ENCODE peak calls at places on chromosomes 4 and X, in five cellular contexts. One of them, this sample, is unnamed.

GRCh38 chr4:76597423-76597979 is 162.5 kb downstream of the SHROOM3 start:
- DNase-seq in fibroblast of mammary gland: no peak
- DNase-seq in mammary epithelial cell: no peak
- DNase-seq in epithelial cell of esophagus: peak
- DNase-seq in cardiac muscle cell: no peak
- DNase-seq in this sample: no peak

GRCh38 chr4:168822481-168822880 is 187.6 kb downstream of the CBR4 start:
- DNase-seq in cardiac muscle cell: no peak
- DNase-seq in epithelial cell of esophagus: no peak
- DNase-seq in mammary epithelial cell: no peak
- DNase-seq in fibroblast of mammary gland: no peak
- DNase-seq in this sample: no peak

GRCh38 chr4:84917087-84917821 is 49.2 kb downstream of the WDFY3 start:
- DNase-seq in epithelial cell of esophagus: no peak
- DNase-seq in cardiac muscle cell: no peak
- DNase-seq in fibroblast of mammary gland: no peak
- DNase-seq in mammary epithelial cell: no peak
- DNase-seq in this sample: no peak

GRCh38 chr4:22668301-22668700 is 24.4 kb upstream of the GBA3 start:
- DNase-seq in epithelial cell of esophagus: no peak
- DNase-seq in cardiac muscle cell: no peak
- DNase-seq in mammary epithelial cell: no peak
- DNase-seq in fibroblast of mammary gland: peak
- DNase-seq in this sample: peak

GRCh38 chr4:53005149-53005546 is 143.0 kb downstream of the RASL11B start:
- DNase-seq in epithelial cell of esophagus: no peak
- DNase-seq in fibroblast of mammary gland: no peak
- DNase-seq in cardiac muscle cell: no peak
- DNase-seq in mammary epithelial cell: no peak
- DNase-seq in this sample: no peak

GRCh38 chr4:6912412-6912811 is 2.8 kb downstream of the TBC1D14 start:
- DNase-seq in fibroblast of mammary gland: no peak
- DNase-seq in cardiac muscle cell: no peak
- DNase-seq in mammary epithelial cell: no peak
- DNase-seq in epithelial cell of esophagus: no peak
- DNase-seq in this sample: no peak

GRCh38 chrX:110462957-110463356 is 104.3 kb downstream of the RTL9 start:
- DNase-seq in cardiac muscle cell: no peak
- DNase-seq in epithelial cell of esophagus: no peak
- DNase-seq in mammary epithelial cell: no peak
- DNase-seq in fibroblast of mammary gland: peak
- DNase-seq in this sample: no peak

GRCh38 chrX:154531626-154532025 is 15.0 kb downstream of the G6PD start:
- DNase-seq in epithelial cell of esophagus: no peak
- DNase-seq in cardiac muscle cell: peak
- DNase-seq in mammary epithelial cell: no peak
- DNase-seq in fibroblast of mammary gland: peak
- DNase-seq in this sample: no peak

GRCh38 chr4:149980941-149981340 is 97.3 kb upstream of the DCLK2 start:
- DNase-seq in fibroblast of mammary gland: peak
- DNase-seq in epithelial cell of esophagus: peak
- DNase-seq in mammary epithelial cell: peak
- DNase-seq in cardiac muscle cell: peak
- DNase-seq in this sample: peak

GRCh38 chr4:39114436-39114835 is 52.4 kb downstream of the KLHL5 start:
- DNase-seq in cardiac muscle cell: no peak
- DNase-seq in epithelial cell of esophagus: no peak
- DNase-seq in mammary epithelial cell: no peak
- DNase-seq in fibroblast of mammary gland: no peak
- DNase-seq in this sample: no peak

GRCh38 chrX:102535958-102536357 is 19.4 kb upstream of the TMSB15A start:
- DNase-seq in epithelial cell of esophagus: no peak
- DNase-seq in mammary epithelial cell: no peak
- DNase-seq in fibroblast of mammary gland: no peak
- DNase-seq in cardiac muscle cell: no peak
- DNase-seq in this sample: no peak

GRCh38 chr4:2084316-2084715 is 25.2 kb downstream of the NAT8L start:
- DNase-seq in epithelial cell of esophagus: no peak
- DNase-seq in fibroblast of mammary gland: peak
- DNase-seq in cardiac muscle cell: no peak
- DNase-seq in mammary epithelial cell: no peak
- DNase-seq in this sample: no peak

GRCh38 chrX:46686003-46686645 is 72.8 kb downstream of the SLC9A7 start:
- DNase-seq in fibroblast of mammary gland: peak
- DNase-seq in epithelial cell of esophagus: peak
- DNase-seq in mammary epithelial cell: peak
- DNase-seq in cardiac muscle cell: peak
- DNase-seq in this sample: peak

GRCh38 chrX:46865281-46865680 is 28.4 kb downstream of the RP2 start:
- DNase-seq in epithelial cell of esophagus: peak
- DNase-seq in cardiac muscle cell: no peak
- DNase-seq in fibroblast of mammary gland: peak
- DNase-seq in mammary epithelial cell: no peak
- DNase-seq in this sample: peak

GRCh38 chrX:134803060-134803459 is 144.8 kb upstream of the PLAC1 start:
- DNase-seq in mammary epithelial cell: no peak
- DNase-seq in cardiac muscle cell: no peak
- DNase-seq in fibroblast of mammary gland: no peak
- DNase-seq in epithelial cell of esophagus: no peak
- DNase-seq in this sample: no peak

GRCh38 chr4:150206981-150207380 is 128.7 kb downstream of the DCLK2 start:
- DNase-seq in fibroblast of mammary gland: no peak
- DNase-seq in epithelial cell of esophagus: no peak
- DNase-seq in mammary epithelial cell: no peak
- DNase-seq in cardiac muscle cell: no peak
- DNase-seq in this sample: no peak

GRCh38 chr4:15805583-15806517 is 27.7 kb downstream of the CD38 start:
- DNase-seq in epithelial cell of esophagus: peak
- DNase-seq in cardiac muscle cell: peak
- DNase-seq in fibroblast of mammary gland: peak
- DNase-seq in mammary epithelial cell: peak
- DNase-seq in this sample: peak

GRCh38 chrX:2841511-2841910 is 12.8 kb downstream of the GYG2 start:
- DNase-seq in mammary epithelial cell: no peak
- DNase-seq in cardiac muscle cell: no peak
- DNase-seq in epithelial cell of esophagus: no peak
- DNase-seq in fibroblast of mammary gland: no peak
- DNase-seq in this sample: no peak

GRCh38 chr4:144969793-144970192 is 128.2 kb downstream of the ANAPC10 start:
- DNase-seq in cardiac muscle cell: no peak
- DNase-seq in epithelial cell of esophagus: no peak
- DNase-seq in mammary epithelial cell: no peak
- DNase-seq in fibroblast of mammary gland: no peak
- DNase-seq in this sample: no peak

GRCh38 chrX:17377795-17378194 is 2.8 kb downstream of the NHS start:
- DNase-seq in cardiac muscle cell: no peak
- DNase-seq in epithelial cell of esophagus: peak
- DNase-seq in mammary epithelial cell: peak
- DNase-seq in fibroblast of mammary gland: peak
- DNase-seq in this sample: no peak

GRCh38 chrX:134886201-134886600 is 104.6 kb upstream of the SMIM10 start:
- DNase-seq in cardiac muscle cell: no peak
- DNase-seq in fibroblast of mammary gland: peak
- DNase-seq in mammary epithelial cell: peak
- DNase-seq in epithelial cell of esophagus: peak
- DNase-seq in this sample: no peak

GRCh38 chr4:100016191-100016590 is 66.1 kb upstream of the H2AZ1 start:
- DNase-seq in cardiac muscle cell: no peak
- DNase-seq in mammary epithelial cell: no peak
- DNase-seq in fibroblast of mammary gland: no peak
- DNase-seq in epithelial cell of esophagus: no peak
- DNase-seq in this sample: no peak

GRCh38 chr4:188008377-188008776 is 12.8 kb downstream of the ZFP42 start:
- DNase-seq in mammary epithelial cell: peak
- DNase-seq in fibroblast of mammary gland: peak
- DNase-seq in epithelial cell of esophagus: peak
- DNase-seq in cardiac muscle cell: no peak
- DNase-seq in this sample: peak

GRCh38 chr4:47213539-47213938 is 182.2 kb downstream of the GABRB1 start:
- DNase-seq in epithelial cell of esophagus: no peak
- DNase-seq in cardiac muscle cell: no peak
- DNase-seq in mammary epithelial cell: no peak
- DNase-seq in fibroblast of mammary gland: no peak
- DNase-seq in this sample: no peak

GRCh38 chrX:24341795-24342194 is 18.6 kb upstream of the SUPT20HL1 start:
- DNase-seq in epithelial cell of esophagus: peak
- DNase-seq in mammary epithelial cell: peak
- DNase-seq in fibroblast of mammary gland: peak
- DNase-seq in cardiac muscle cell: no peak
- DNase-seq in this sample: peak

GRCh38 chr4:84258905-84259830 is 239.9 kb downstream of the NKX6-1 start:
- DNase-seq in epithelial cell of esophagus: peak
- DNase-seq in cardiac muscle cell: no peak
- DNase-seq in fibroblast of mammary gland: peak
- DNase-seq in mammary epithelial cell: peak
- DNase-seq in this sample: peak

GRCh38 chr4:48315728-48316630 is 25.4 kb upstream of the SLAIN2 start:
- DNase-seq in mammary epithelial cell: peak
- DNase-seq in cardiac muscle cell: peak
- DNase-seq in epithelial cell of esophagus: peak
- DNase-seq in fibroblast of mammary gland: peak
- DNase-seq in this sample: peak

GRCh38 chrX:12814434-12814833 is 23.2 kb downstream of the PRPS2 start:
- DNase-seq in cardiac muscle cell: peak
- DNase-seq in epithelial cell of esophagus: peak
- DNase-seq in mammary epithelial cell: peak
- DNase-seq in fibroblast of mammary gland: peak
- DNase-seq in this sample: peak

GRCh38 chr4:86948276-86948675 is 13.5 kb downstream of the AFF1 start:
- DNase-seq in epithelial cell of esophagus: peak
- DNase-seq in fibroblast of mammary gland: no peak
- DNase-seq in cardiac muscle cell: no peak
- DNase-seq in mammary epithelial cell: no peak
- DNase-seq in this sample: no peak

GRCh38 chr4:8241895-8242696 is 27.5 kb upstream of the HTRA3 start:
- DNase-seq in fibroblast of mammary gland: peak
- DNase-seq in mammary epithelial cell: peak
- DNase-seq in epithelial cell of esophagus: peak
- DNase-seq in cardiac muscle cell: peak
- DNase-seq in this sample: peak

GRCh38 chr4:58191086-58191485 is 1080.9 kb upstream of the IGFBP7 start:
- DNase-seq in cardiac muscle cell: no peak
- DNase-seq in fibroblast of mammary gland: no peak
- DNase-seq in mammary epithelial cell: no peak
- DNase-seq in epithelial cell of esophagus: no peak
- DNase-seq in this sample: no peak

GRCh38 chr4:17168571-17168970 is 270.1 kb upstream of the LDB2 start:
- DNase-seq in mammary epithelial cell: no peak
- DNase-seq in fibroblast of mammary gland: peak
- DNase-seq in cardiac muscle cell: no peak
- DNase-seq in epithelial cell of esophagus: no peak
- DNase-seq in this sample: peak

GRCh38 chr4:149630079-149630478 is 185.6 kb downstream of the IQCM start:
- DNase-seq in mammary epithelial cell: no peak
- DNase-seq in cardiac muscle cell: no peak
- DNase-seq in fibroblast of mammary gland: no peak
- DNase-seq in epithelial cell of esophagus: peak
- DNase-seq in this sample: peak

GRCh38 chr4:34720563-34720962 is 1523.8 kb downstream of the ARAP2 start:
- DNase-seq in epithelial cell of esophagus: peak
- DNase-seq in mammary epithelial cell: peak
- DNase-seq in cardiac muscle cell: peak
- DNase-seq in fibroblast of mammary gland: peak
- DNase-seq in this sample: peak

GRCh38 chr4:141388483-141388882 is 167.8 kb downstream of the ZNF330 start:
- DNase-seq in mammary epithelial cell: peak
- DNase-seq in fibroblast of mammary gland: peak
- DNase-seq in cardiac muscle cell: no peak
- DNase-seq in epithelial cell of esophagus: peak
- DNase-seq in this sample: peak
- H3K4me3 ChIP-seq in mammary epithelial cell: no peak
- H3K4me3 ChIP-seq in fibroblast of mammary gland: no peak
- H3K4me3 ChIP-seq in cardiac muscle cell: no peak
- H3K4me3 ChIP-seq in epithelial cell of esophagus: no peak
- H3K4me3 ChIP-seq in this sample: no peak

DNA sequence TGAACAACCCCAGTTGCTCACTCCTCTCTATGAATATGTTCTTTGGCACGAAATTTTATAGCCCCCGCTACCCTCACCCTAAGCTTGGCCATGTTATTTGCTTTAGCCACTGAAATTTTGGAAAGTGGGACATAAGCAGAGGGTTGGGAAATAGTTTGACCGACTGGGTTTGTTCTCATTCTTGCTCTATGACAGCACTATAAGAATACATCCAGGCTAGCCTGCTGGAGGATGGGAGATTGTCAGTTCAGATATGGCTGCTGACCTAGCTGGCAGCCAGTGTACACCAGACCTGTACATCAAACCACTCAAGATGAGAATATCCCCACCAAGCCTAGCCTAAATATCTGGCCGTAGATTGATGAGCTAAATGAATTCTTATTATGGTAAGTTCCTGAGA is 298.1 kb downstream of the PDGFC start:
- DNase-seq in fibroblast of mammary gland: peak
- DNase-seq in cardiac muscle cell: no peak
- DNase-seq in epithelial cell of esophagus: no peak
- DNase-seq in mammary epithelial cell: no peak
- DNase-seq in this sample: peak
- H3K4me3 ChIP-seq in fibroblast of mammary gland: no peak
- H3K4me3 ChIP-seq in cardiac muscle cell: no peak
- H3K4me3 ChIP-seq in epithelial cell of esophagus: no peak
- H3K4me3 ChIP-seq in mammary epithelial cell: no peak
- H3K4me3 ChIP-seq in this sample: no peak

GRCh38 chr4:184987493-184988031 is 30.7 kb upstream of the HELT start:
- DNase-seq in epithelial cell of esophagus: no peak
- DNase-seq in mammary epithelial cell: no peak
- DNase-seq in fibroblast of mammary gland: no peak
- DNase-seq in cardiac muscle cell: no peak
- DNase-seq in this sample: no peak
- H3K4me3 ChIP-seq in epithelial cell of esophagus: no peak
- H3K4me3 ChIP-seq in mammary epithelial cell: no peak
- H3K4me3 ChIP-seq in fibroblast of mammary gland: no peak
- H3K4me3 ChIP-seq in cardiac muscle cell: no peak
- H3K4me3 ChIP-seq in this sample: no peak

DNA sequence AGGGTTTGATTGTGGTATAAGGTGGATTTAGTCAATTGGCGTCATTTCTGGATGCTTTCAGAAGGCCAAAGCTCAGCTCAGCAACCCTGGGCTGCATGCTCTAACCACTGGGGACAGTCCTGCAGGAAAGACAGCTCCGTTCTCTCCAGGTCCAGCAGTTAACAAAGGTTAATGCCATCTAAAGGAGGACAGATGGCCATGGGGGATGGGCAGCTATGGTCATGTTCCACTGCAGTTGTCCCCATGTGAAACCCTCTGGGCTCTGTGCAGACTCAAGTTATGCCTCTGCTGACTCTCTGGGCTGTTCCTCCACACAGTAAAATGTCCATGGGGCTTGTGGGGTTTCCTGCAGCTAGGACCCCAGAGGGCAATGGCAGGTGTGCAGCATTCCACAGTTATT is 562.1 kb upstream of the ADGRL3 start:
- DNase-seq in cardiac muscle cell: no peak
- DNase-seq in epithelial cell of esophagus: no peak
- DNase-seq in fibroblast of mammary gland: no peak
- DNase-seq in mammary epithelial cell: no peak
- DNase-seq in this sample: no peak
- H3K4me3 ChIP-seq in cardiac muscle cell: no peak
- H3K4me3 ChIP-seq in epithelial cell of esophagus: no peak
- H3K4me3 ChIP-seq in fibroblast of mammary gland: no peak
- H3K4me3 ChIP-seq in mammary epithelial cell: no peak
- H3K4me3 ChIP-seq in this sample: no peak

This sample was measured in AG10803.